ENCODE peak calls at places on chromosomes 3 and 15, in seven cellular contexts. D is H1, W is HCT116, H is K562, E is HepG2, M is SK-N-SH, T is GM12878. L is an unnamed sample. For H4K20me1, the result is how much of the 10 kb centered on the place peaks cover.

GRCh38 chr15:84598250-84598649 is 2.6 kb upstream of the ZSCAN2 start:
- DNase-seq in D (no peak), M (no peak), E (no peak), W (no peak), H (no peak), T (no peak), L (no peak)

GRCh38 chr3:13416002-13416793 is 3.9 kb downstream of the NUP210 start:
- DNase-seq in W (no peak), D (no peak), E (no peak), T (no peak), M (no peak), H (peak), L (no peak)

GRCh38 chr15:73699249-73700040 is 15.3 kb downstream of the CD276 start:
- DNase-seq in M (no peak), W (no peak), E (no peak), T (no peak), H (no peak), D (no peak), L (no peak)

GRCh38 chr15:94683912-94684311 is 452.6 kb downstream of the MCTP2 start:
- DNase-seq in H (no peak), E (no peak), D (no peak), M (no peak), W (no peak), T (no peak), L (peak)

GRCh38 chr3:59774613-59775012 is 724.8 kb upstream of the CFAP20DC start:
- DNase-seq in W (no peak), D (no peak), M (no peak), E (no peak), T (no peak), H (no peak), L (no peak)

GRCh38 chr3:196207833-196208607 is 3.2 kb downstream of the ZDHHC19 start:
- DNase-seq in H (peak), W (no peak), D (peak), E (no peak), T (no peak), M (peak), L (no peak)

GRCh38 chr3:60636846-60637245 is 614.4 kb downstream of the FHIT start:
- DNase-seq in H (no peak), E (no peak), D (no peak), T (no peak), M (no peak), W (no peak), L (no peak)

GRCh38 chr15:67089218-67090193 is 24.1 kb downstream of the SMAD3 start:
- DNase-seq in H (peak), T (no peak), M (no peak), D (no peak), W (no peak), E (no peak), L (peak)

GRCh38 chr3:62835594-62836236 is 39.5 kb downstream of the CADPS start:
- DNase-seq in T (no peak), D (no peak), H (no peak), M (no peak), W (no peak), E (no peak), L (no peak)

GRCh38 chr15:75350601-75351331 is 3.9 kb downstream of the NEIL1 start:
- DNase-seq in H (no peak), M (no peak), T (no peak), E (no peak), W (no peak), D (no peak), L (no peak)

GRCh38 chr3:183018416-183019192 is 38.3 kb upstream of the DCUN1D1 start:
- DNase-seq in W (no peak), H (peak), T (no peak), E (no peak), D (no peak), M (no peak), L (no peak)

GRCh38 chr3:115836944-115837343 is 213.6 kb downstream of the GAP43 start:
- DNase-seq in M (peak), W (peak), T (no peak), E (no peak), H (peak), D (no peak), L (peak)

GRCh38 chr15:85482896-85483295 is 102.5 kb downstream of the AKAP13 start:
- DNase-seq in H (no peak), E (no peak), W (no peak), M (no peak), T (no peak), D (no peak), L (no peak)

GRCh38 chr3:140343211-140343610 is 334.7 kb upstream of the TRIM42 start:
- DNase-seq in M (no peak), W (no peak), H (no peak), E (no peak), T (no peak), D (no peak), L (no peak)

GRCh38 chr15:50116477-50116876 is 2.6 kb downstream of the ATP8B4 start:
- DNase-seq in W (peak), T (no peak), D (peak), M (no peak), E (peak), H (peak), L (peak)

GRCh38 chr3:147816770-147817169 is 407.6 kb downstream of the ZIC1 start:
- DNase-seq in H (no peak), D (no peak), T (no peak), W (no peak), E (no peak), M (no peak), L (peak)

GRCh38 chr15:59148160-59148810 is 43.3 kb downstream of the CCNB2 start:
- DNase-seq in H (no peak), E (no peak), T (no peak), W (no peak), M (no peak), D (no peak), L (no peak)

GRCh38 chr3:73729969-73730440 is 105.3 kb upstream of the PDZRN3 start:
- DNase-seq in E (no peak), W (no peak), M (no peak), T (no peak), H (no peak), D (no peak), L (no peak)

GRCh38 chr15:40501487-40501886 is 30.7 kb downstream of the CHST14 start:
- DNase-seq in D (no peak), T (no peak), H (peak), W (no peak), M (no peak), E (no peak), L (no peak)

GRCh38 chr3:49053543-49053942 is 24.3 kb upstream of the IMPDH2 start:
- DNase-seq in M (no peak), H (no peak), W (no peak), T (no peak), E (no peak), D (no peak), L (no peak)

GRCh38 chr3:139764936-139765335 is 87.2 kb upstream of the NMNAT3 start:
- DNase-seq in D (no peak), E (no peak), H (no peak), W (no peak), M (no peak), T (no peak), L (no peak)

GRCh38 chr3:125960456-125961288 is 8.3 kb upstream of the ROPN1B start:
- DNase-seq in M (peak), T (no peak), D (no peak), H (no peak), W (no peak), E (no peak), L (no peak)

GRCh38 chr15:25568751-25569150 is 129.9 kb upstream of the UBE3A start:
- DNase-seq in D (no peak), M (no peak), W (no peak), E (no peak), T (no peak), H (no peak), L (no peak)

GRCh38 chr15:50884583-50884982 is 23.9 kb upstream of the AP4E1 start:
- DNase-seq in D (no peak), E (no peak), T (no peak), W (no peak), H (no peak), M (no peak), L (no peak)

GRCh38 chr15:100341662-100342560 is at the start of gene ADAMTS17:
- DNase-seq in E (peak), H (peak), T (peak), W (peak), M (peak), D (peak), L (peak)

GRCh38 chr15:56428821-56429458 is 36.0 kb downstream of the MNS1 start:
- DNase-seq in T (peak), E (peak), H (peak), M (peak), D (no peak), W (peak), L (peak)

GRCh38 chr3:81249540-81250029 is 511.9 kb downstream of the GBE1 start:
- DNase-seq in E (peak), D (no peak), M (no peak), W (no peak), T (no peak), H (no peak), L (peak)

GRCh38 chr3:11544413-11545181 is 99.1 kb downstream of the VGLL4 start:
- DNase-seq in H (no peak), W (no peak), E (peak), D (no peak), M (no peak), T (no peak), L (no peak)

GRCh38 chr3:141913150-141913811 is 36.8 kb downstream of the ATP1B3 start:
- DNase-seq in T (peak), H (peak), M (peak), W (peak), D (no peak), E (peak), L (peak)

GRCh38 chr15:69037482-69037881 is 23.0 kb downstream of the NOX5 start:
- DNase-seq in W (no peak), M (no peak), E (no peak), T (no peak), H (no peak), D (no peak), L (no peak)

GRCh38 chr3:126523745-126524428 is at the start of gene CHST13:
- DNase-seq in W (no peak), T (no peak), E (peak), H (peak), D (no peak), M (peak), L (no peak)

GRCh38 chr3:11835028-11835639 is 11.6 kb downstream of the TAMM41 start:
- DNase-seq in D (no peak), H (peak), T (no peak), M (peak), E (no peak), W (no peak), L (peak)

GRCh38 chr3:197269024-197269423 is 29.4 kb downstream of the DLG1 start:
- DNase-seq in T (no peak), W (no peak), E (no peak), H (no peak), D (no peak), M (no peak), L (no peak)

GRCh38 chr3:197266331-197266730 is 32.1 kb downstream of the DLG1 start:
- DNase-seq in E (no peak), D (no peak), T (no peak), M (no peak), H (no peak), W (no peak), L (no peak)

GRCh38 chr3:197270558-197271317 is 27.7 kb downstream of the DLG1 start:
- DNase-seq in T (no peak), E (peak), W (no peak), H (no peak), M (no peak), D (no peak), L (no peak)

GRCh38 chr3:197268319-197268718 is 30.1 kb downstream of the DLG1 start:
- DNase-seq in M (no peak), H (no peak), E (no peak), D (no peak), T (no peak), W (no peak), L (no peak)
- H4K20me1 ChIP-seq in M (under half), H (under half), E (under half), D (under half), T (under half), W (under half), L (under half)

GRCh38 chr3:38756892-38757291 is 59.1 kb downstream of the SCN10A start:
- DNase-seq in D (no peak), T (no peak), H (no peak), E (no peak), W (no peak), M (no peak), L (no peak)
- H3K4me3 ChIP-seq in D (no peak), T (no peak), H (no peak), E (no peak), W (no peak), M (no peak), L (no peak)

GRCh38 chr3:172317984-172318383 is 130.3 kb downstream of the GHSR start:
- DNase-seq in E (no peak), T (peak), M (peak), W (peak), D (no peak), H (no peak), L (peak)
- TF ChIP-seq MAX in E (no peak), T (no peak), M (no peak), W (no peak), D (no peak), H (no peak), L (no peak)

GRCh38 chr15:43751885-43752284 is 5.6 kb downstream of the PDIA3 start:
- DNase-seq in D (no peak), W (no peak), T (no peak), H (no peak), E (no peak), M (no peak), L (no peak)
- H4K20me1 ChIP-seq in D (under half), W (under half), T (under half), H (under half), E (under half), M (half or more), L (under half)

GRCh38 chr3:10193692-10194327 is 29.1 kb downstream of the IRAK2 start:
- DNase-seq in W (no peak), H (no peak), T (no peak), E (no peak), M (no peak), D (no peak), L (no peak)
- H3K4me3 ChIP-seq in W (no peak), H (no peak), T (no peak), E (no peak), M (no peak), D (no peak), L (no peak)